ENCODE peak calls at places on chromosomes 1 and 21, in six cellular contexts. U is left ventricle myocardium superior, B is globus pallidus, A is ovary, S is epithelial cell of esophagus, C is adrenal gland. F is an unnamed sample.

GRCh38 chr1:93716974-93717373 is 35.3 kb upstream of the BCAR3 start:
- DNase-seq in U (no peak), S (peak; percentile 80), B (no peak), C (no peak), A (no peak), F (no peak)

GRCh38 chr1:219085082-219085481 is 88.6 kb upstream of the LYPLAL1 start:
- DNase-seq in B (no peak), C (no peak), A (no peak), U (no peak), S (no peak), F (no peak)

GRCh38 chr1:192807968-192808587 is 761 bp upstream of the RGS2 start:
- DNase-seq in U (no peak), A (no peak), S (peak; percentile 55), C (no peak), B (no peak), F (peak; percentile 69)

GRCh38 chr1:76759950-76760349 is 107.3 kb upstream of the ST6GALNAC5 start:
- DNase-seq in U (no peak), C (no peak), B (no peak), A (no peak), S (peak; percentile 43), F (no peak)

GRCh38 chr1:2088434-2088833 is 38.2 kb downstream of the PRKCZ start:
- DNase-seq in C (no peak), U (peak; percentile 49), A (no peak), S (no peak), B (peak; percentile 74), F (no peak)

GRCh38 chr1:234897754-234898454 is 230.7 kb downstream of the TOMM20 start:
- DNase-seq in S (no peak), B (no peak), U (no peak), C (no peak), A (no peak), F (no peak)

GRCh38 chr21:15631342-15631741 is 98.4 kb upstream of the USP25 start:
- DNase-seq in S (peak; percentile 32), U (no peak), A (no peak), B (no peak), C (no peak), F (no peak)

GRCh38 chr1:8847990-8848389 is 30.5 kb downstream of the ENO1 start:
- DNase-seq in C (no peak), B (peak; percentile 37), S (no peak), U (no peak), A (no peak), F (no peak)

GRCh38 chr1:9671377-9672140 is 20.0 kb downstream of the PIK3CD start:
- DNase-seq in B (no peak), S (peak; percentile 93), C (no peak), A (no peak), U (no peak), F (no peak)

GRCh38 chr21:23858878-23859277 is 1748.4 kb downstream of the MRPL39 start:
- DNase-seq in S (no peak), B (no peak), U (no peak), A (no peak), C (no peak), F (no peak)

GRCh38 chr1:227268943-227269342 is 49.3 kb downstream of the CDC42BPA start:
- DNase-seq in B (peak; percentile 23), C (no peak), S (peak; percentile 9), A (no peak), U (no peak), F (no peak)

GRCh38 chr1:232084584-232085223 is 458.1 kb downstream of the DISC1 start:
- DNase-seq in U (no peak), C (no peak), B (no peak), S (peak; percentile 47), A (no peak), F (no peak)

GRCh38 chr21:42526379-42526727 is 12.7 kb downstream of the SLC37A1 start:
- DNase-seq in U (peak; percentile 64), C (no peak), S (no peak), B (no peak), A (peak; percentile 60), F (no peak)

GRCh38 chr1:156461781-156462647 is 38.6 kb downstream of the MEF2D start:
- DNase-seq in U (no peak), C (no peak), S (peak; percentile 77), B (no peak), A (no peak), F (no peak)

GRCh38 chr1:56387071-56387747 is 192.2 kb downstream of the PLPP3 start:
- DNase-seq in A (no peak), C (no peak), S (no peak), U (no peak), B (no peak), F (no peak)

GRCh38 chr1:3023994-3024393 is 2.7 kb downstream of the ACTRT2 start:
- DNase-seq in C (no peak), A (no peak), S (no peak), B (no peak), U (no peak), F (no peak)

GRCh38 chr1:197921235-197922069 is 4.3 kb downstream of the LHX9 start:
- DNase-seq in B (no peak), C (no peak), A (peak; percentile 24), S (no peak), U (no peak), F (no peak)

GRCh38 chr1:51236548-51237312 is 657 bp downstream of the RNF11 start:
- DNase-seq in A (peak; percentile 69), C (peak; percentile 60), U (peak; percentile 46), B (peak; percentile 44), S (peak; percentile 80), F (peak; percentile 66)

GRCh38 chr21:43317959-43318358 is 109.0 kb downstream of the SIK1 start:
- DNase-seq in S (no peak), B (no peak), U (peak; percentile 16), A (peak; percentile 16), C (no peak), F (no peak)

GRCh38 chr1:225508538-225509375 is 80.9 kb upstream of the LBR start:
- DNase-seq in B (peak; percentile 96), S (peak; percentile 97), A (no peak), U (no peak), C (peak; percentile 42), F (no peak)

GRCh38 chr1:92201973-92202372 is 15.7 kb upstream of the C1orf146 start:
- DNase-seq in C (no peak), B (no peak), A (no peak), S (no peak), U (no peak), F (no peak)

F was measured in right atrium auricular region.